ENCODE peak calls at places on chromosome 19, in seven cellular contexts. Q, D, I, J, O, S and Z are unnamed samples.
A peak's percentile ranks its signal among the peaks of the same experiment; 100 is the strongest.

GRCh38 chr19:21082011-21082975 is at the start of gene ZNF714:
- DNase-seq in S (peak; percentile 98), I (peak; percentile 59), O (peak; percentile 95), J (peak; percentile 72), D (peak; percentile 80), Q (peak; percentile 83), Z (peak; percentile 88)

GRCh38 chr19:10086032-10086903 is at the start of gene SHFL:
- DNase-seq in O (peak; percentile 20), S (peak; percentile 65), I (no peak), J (peak; percentile 78), D (peak; percentile 59), Q (peak; percentile 80), Z (peak; percentile 61)

GRCh38 chr19:49779731-49780578 is 13.2 kb downstream of the AP2A1 start:
- DNase-seq in I (no peak), D (no peak), S (no peak), J (no peak), O (no peak), Q (no peak), Z (no peak)

GRCh38 chr19:12944064-12944674 is 1.5 kb upstream of the RAD23A start:
- DNase-seq in I (no peak), J (no peak), O (no peak), D (no peak), S (no peak), Q (no peak), Z (no peak)

GRCh38 chr19:4877753-4878490 is 10.5 kb upstream of the PLIN3 start:
- DNase-seq in O (no peak), Q (peak; percentile 57), I (peak; percentile 21), D (peak; percentile 21), J (no peak), S (peak; percentile 36), Z (no peak)

GRCh38 chr19:2164020-2164988 is 571 bp downstream of the DOT1L start:
- DNase-seq in O (no peak), J (no peak), I (no peak), S (no peak), Q (no peak), D (no peak), Z (no peak)

GRCh38 chr19:8580710-8581281 is 3.6 kb upstream of the MYO1F start:
- DNase-seq in D (peak; percentile 67), O (peak; percentile 66), I (peak; percentile 58), J (peak; percentile 86), S (peak; percentile 89), Q (peak; percentile 80), Z (peak; percentile 78)

GRCh38 chr19:30790048-30790680 is 418.0 kb downstream of the ZNF536 start:
- DNase-seq in O (no peak), I (no peak), J (no peak), D (no peak), Q (no peak), S (no peak), Z (peak; percentile 34)

GRCh38 chr19:44891016-44891882 is at the start of gene TOMM40:
- DNase-seq in D (peak; percentile 100), S (no peak), I (peak; percentile 99), Q (no peak), J (peak; percentile 100), O (peak; percentile 100), Z (no peak)

GRCh38 chr19:55341191-55342043 is 1.7 kb downstream of the KMT5C start:
- DNase-seq in Q (peak; percentile 68), J (peak; percentile 21), D (peak; percentile 51), O (peak; percentile 19), S (peak; percentile 90), I (no peak), Z (peak; percentile 64)

GRCh38 chr19:33241091-33241529 is 15.5 kb upstream of the SLC7A10 start:
- DNase-seq in S (no peak), I (no peak), Q (no peak), O (no peak), J (no peak), D (no peak), Z (no peak)

GRCh38 chr19:13262450-13262849 is 112.2 kb downstream of the IER2 start:
- DNase-seq in O (peak; percentile 45), S (no peak), I (no peak), J (no peak), D (no peak), Q (no peak), Z (no peak)

GRCh38 chr19:31214086-31214485 is 135.2 kb downstream of the TSHZ3 start:
- DNase-seq in S (no peak), J (peak; percentile 77), O (peak; percentile 99), Q (peak; percentile 20), I (peak; percentile 34), D (no peak), Z (peak; percentile 77)

GRCh38 chr19:48443262-48443661 is 2.5 kb upstream of the GRWD1 start:
- DNase-seq in Q (no peak), I (no peak), D (no peak), J (no peak), O (no peak), S (no peak), Z (no peak)

GRCh38 chr19:44912854-44913253 is 1.6 kb upstream of the APOC1 start:
- DNase-seq in S (no peak), D (no peak), J (no peak), I (no peak), O (no peak), Q (no peak), Z (no peak)

GRCh38 chr19:38932425-38933179 is 1.9 kb downstream of the MRPS12 start:
- DNase-seq in S (peak; percentile 54), O (peak; percentile 40), I (no peak), D (no peak), Q (no peak), J (no peak), Z (no peak)

GRCh38 chr19:35903550-35904179 is 1.3 kb downstream of the HCST start:
- DNase-seq in I (no peak), J (peak; percentile 87), S (peak; percentile 91), Q (peak; percentile 70), D (peak; percentile 43), O (peak; percentile 54), Z (peak; percentile 79)

GRCh38 chr19:35901055-35901644 is 810 bp upstream of the NFKBID start:
- DNase-seq in J (no peak), S (no peak), I (no peak), D (no peak), O (peak; percentile 34), Q (no peak), Z (no peak)

GRCh38 chr19:35902870-35903475 is 644 bp downstream of the HCST start:
- DNase-seq in I (no peak), S (no peak), O (no peak), D (no peak), J (no peak), Q (no peak), Z (no peak)

GRCh38 chr19:35899547-35900214 is 659 bp downstream of the NFKBID start:
- DNase-seq in I (no peak), D (peak; percentile 57), J (peak; percentile 75), S (peak; percentile 65), Q (peak; percentile 81), O (peak; percentile 50), Z (peak; percentile 70)

DNA sequence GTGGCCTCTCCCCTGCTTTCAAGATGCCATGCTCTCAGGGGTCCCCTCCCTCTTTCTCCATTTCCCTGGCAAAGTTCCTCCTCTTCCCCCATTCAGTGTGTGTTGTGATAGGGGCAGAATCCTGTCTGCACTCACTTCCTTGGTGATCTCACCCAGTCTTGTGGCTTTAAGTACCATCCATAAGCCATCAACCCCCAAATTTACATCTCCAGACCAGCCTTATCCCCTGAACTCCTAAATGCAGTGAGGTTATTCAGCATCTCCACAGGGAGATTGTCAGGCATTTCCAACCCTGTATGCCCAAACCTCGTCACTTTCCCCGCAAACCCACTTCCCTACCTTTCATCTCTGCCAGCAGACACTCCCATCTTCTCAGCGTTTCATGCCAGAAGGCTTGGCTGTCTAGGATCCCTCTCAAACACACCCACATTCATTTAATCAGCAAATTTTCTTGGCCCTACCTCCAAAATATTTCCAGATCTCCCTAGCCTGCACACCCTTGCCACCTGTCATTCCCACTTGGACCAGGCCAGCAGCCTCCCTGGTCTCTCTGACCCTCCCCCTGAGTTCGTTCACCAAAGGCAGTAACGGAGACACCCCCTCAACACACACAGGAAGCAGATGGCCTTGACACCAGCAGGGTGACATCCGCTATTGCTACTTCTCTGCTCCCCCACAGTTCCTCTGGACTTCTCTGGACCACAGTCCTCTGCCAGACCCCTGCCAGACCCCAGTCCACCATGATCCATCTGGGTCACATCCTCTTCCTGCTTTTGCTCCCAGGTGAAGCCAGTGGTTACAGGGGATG is at the start of gene HCST:
- DNase-seq in Q (no peak), I (no peak), S (no peak), D (no peak), J (no peak), O (no peak), Z (no peak)
- H3K27ac ChIP-seq in Q (peak within 1 kb of the TSS; percentile 88), I (peak within 1 kb of the TSS; percentile 53), S (no peak within 1 kb of the TSS), D (peak within 1 kb of the TSS; percentile 92), J (peak within 1 kb of the TSS; percentile 100), O (peak within 1 kb of the TSS; percentile 59), Z (peak within 1 kb of the TSS; percentile 48)

DNA sequence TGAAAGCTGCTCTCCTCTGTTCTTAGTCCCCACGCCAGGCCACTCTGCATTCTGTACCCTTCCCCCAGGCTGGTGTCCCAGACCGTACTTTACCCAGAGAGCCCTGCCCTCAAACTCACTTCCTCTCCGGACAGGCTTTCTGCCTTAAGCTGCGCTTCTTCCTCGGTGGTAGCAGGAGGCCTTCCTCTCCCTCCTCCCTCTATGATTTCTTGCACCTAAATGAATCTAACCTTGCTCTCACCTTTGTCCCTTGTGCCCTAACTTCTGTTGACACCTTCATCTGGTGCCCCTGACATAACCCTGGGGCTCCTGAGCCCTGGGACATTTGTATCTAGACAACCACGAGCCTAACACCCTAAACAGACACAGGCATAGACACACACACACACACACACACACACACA is 29.6 kb upstream of the CEACAM21 start:
- DNase-seq in J (no peak), S (no peak), O (no peak), D (no peak), I (no peak), Q (no peak), Z (no peak)
- H3K27ac ChIP-seq in J (peak overlapping the region; percentile 64), S (no peak overlapping the region), O (no peak overlapping the region), D (peak overlapping the region; percentile 64), I (peak overlapping the region; percentile 8), Q (peak overlapping the region; percentile 29), Z (peak overlapping the region; percentile 21)

DNA sequence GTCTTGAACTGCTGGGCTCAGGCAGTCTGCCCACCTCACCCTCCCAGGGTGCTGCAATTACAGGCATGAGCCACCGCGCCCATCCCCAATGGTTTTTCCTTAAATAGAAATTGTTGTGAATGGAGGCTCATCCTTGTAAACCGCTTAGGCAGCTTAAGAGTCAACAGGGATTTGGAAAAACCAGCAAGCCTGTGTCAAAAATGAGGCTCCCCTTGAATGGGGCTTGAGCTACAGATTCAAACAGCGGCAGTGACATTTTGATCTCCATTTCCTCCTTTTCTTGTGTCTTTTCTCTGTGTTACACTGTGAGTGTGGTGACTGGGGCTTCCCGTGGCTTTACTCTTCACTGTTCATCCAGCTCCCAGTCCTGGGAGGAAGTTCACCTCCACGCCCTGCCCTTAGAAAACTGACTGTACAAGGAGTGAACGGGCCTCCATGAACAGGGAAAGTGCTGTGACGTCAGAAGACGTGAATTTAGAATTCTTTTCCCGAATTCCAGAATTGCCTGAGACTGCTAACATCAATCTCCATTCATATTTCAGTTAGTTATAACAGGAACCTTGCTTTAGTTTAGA is 15.3 kb upstream of the RAB8A start:
- DNase-seq in I (no peak), D (no peak), S (no peak), J (no peak), Q (no peak), O (no peak), Z (no peak)
- H3K27ac ChIP-seq in I (peak overlapping the region; percentile 39), D (no peak overlapping the region), S (no peak overlapping the region), J (no peak overlapping the region), Q (no peak overlapping the region), O (peak overlapping the region; percentile 16), Z (peak overlapping the region; percentile 7)

DNA sequence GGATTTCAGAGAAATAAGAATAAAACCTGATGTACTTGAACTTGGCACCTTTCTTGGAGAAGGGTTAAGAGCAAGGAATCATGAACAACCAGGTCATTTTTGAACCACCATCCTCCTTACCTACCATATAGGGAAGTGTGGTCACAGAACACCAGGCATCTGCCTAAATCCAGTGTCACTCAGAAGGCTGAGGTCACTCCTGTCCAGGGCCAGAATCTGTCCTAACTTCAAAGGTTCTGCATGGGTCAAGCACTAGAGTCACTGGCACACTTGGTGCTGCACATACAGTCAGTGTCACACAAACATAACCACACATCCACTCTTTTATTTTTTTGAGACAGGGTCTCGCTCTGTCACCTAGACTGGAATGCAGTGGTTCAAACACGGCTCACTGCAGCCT is 1.6 kb downstream of the ZNF565 start:
- DNase-seq in Q (no peak), I (no peak), O (no peak), D (no peak), S (no peak), J (no peak), Z (no peak)
- H3K27ac ChIP-seq in Q (no peak overlapping the region), I (no peak overlapping the region), O (no peak overlapping the region), D (no peak overlapping the region), S (no peak overlapping the region), J (no peak overlapping the region), Z (no peak overlapping the region)